ENCODE peak calls at places on chromosomes 1 and 21, in ten cellular contexts. One of them, this sample, is unnamed.

GRCh38 chr1:92038695-92039346 is 9.0 kb downstream of the EPHX4 start:
- DNase-seq in IMR-90: peak; percentile 35
- DNase-seq in nucleus accumbens: no peak
- DNase-seq in heart left ventricle: no peak
- DNase-seq in prostate gland: no peak
- DNase-seq in osteocyte: no peak
- DNase-seq in KG1: no peak
- DNase-seq in bronchial epithelial cell: no peak
- DNase-seq in stimulated activated CD4-positive, alpha-beta T cell treated with anti-CD3 and anti-CD28 coated beads, Interleukin-1b, Interleukin-23, amount 100 ng/mL, for 1 hour: no peak
- DNase-seq in CD8-positive, alpha-beta memory T cell: no peak
- DNase-seq in this sample: no peak

GRCh38 chr1:98405581-98406059 is 255.9 kb upstream of the SNX7 start:
- DNase-seq in IMR-90: no peak
- DNase-seq in nucleus accumbens: no peak
- DNase-seq in heart left ventricle: no peak
- DNase-seq in prostate gland: no peak
- DNase-seq in osteocyte: no peak
- DNase-seq in KG1: no peak
- DNase-seq in bronchial epithelial cell: no peak
- DNase-seq in stimulated activated CD4-positive, alpha-beta T cell treated with anti-CD3 and anti-CD28 coated beads, Interleukin-1b, Interleukin-23, amount 100 ng/mL, for 1 hour: no peak
- DNase-seq in CD8-positive, alpha-beta memory T cell: no peak
- DNase-seq in this sample: no peak

GRCh38 chr1:201396859-201397464 is 2.2 kb downstream of the LAD1 start:
- DNase-seq in IMR-90: no peak
- DNase-seq in nucleus accumbens: no peak
- DNase-seq in heart left ventricle: no peak
- DNase-seq in prostate gland: peak; percentile 71
- DNase-seq in osteocyte: no peak
- DNase-seq in KG1: no peak
- DNase-seq in bronchial epithelial cell: peak; percentile 93
- DNase-seq in stimulated activated CD4-positive, alpha-beta T cell treated with anti-CD3 and anti-CD28 coated beads, Interleukin-1b, Interleukin-23, amount 100 ng/mL, for 1 hour: no peak
- DNase-seq in CD8-positive, alpha-beta memory T cell: no peak
- DNase-seq in this sample: no peak

GRCh38 chr21:32389337-32390015 is 3.3 kb downstream of the URB1 start:
- DNase-seq in IMR-90: peak; percentile 51
- DNase-seq in nucleus accumbens: no peak
- DNase-seq in heart left ventricle: no peak
- DNase-seq in prostate gland: no peak
- DNase-seq in osteocyte: no peak
- DNase-seq in KG1: no peak
- DNase-seq in bronchial epithelial cell: no peak
- DNase-seq in stimulated activated CD4-positive, alpha-beta T cell treated with anti-CD3 and anti-CD28 coated beads, Interleukin-1b, Interleukin-23, amount 100 ng/mL, for 1 hour: no peak
- DNase-seq in CD8-positive, alpha-beta memory T cell: no peak
- DNase-seq in this sample: peak; percentile 60

GRCh38 chr1:183081402-183082110 is 58.3 kb downstream of the LAMC1 start:
- DNase-seq in IMR-90: no peak
- DNase-seq in nucleus accumbens: no peak
- DNase-seq in heart left ventricle: no peak
- DNase-seq in prostate gland: no peak
- DNase-seq in osteocyte: no peak
- DNase-seq in KG1: no peak
- DNase-seq in bronchial epithelial cell: no peak
- DNase-seq in stimulated activated CD4-positive, alpha-beta T cell treated with anti-CD3 and anti-CD28 coated beads, Interleukin-1b, Interleukin-23, amount 100 ng/mL, for 1 hour: no peak
- DNase-seq in CD8-positive, alpha-beta memory T cell: no peak
- DNase-seq in this sample: no peak

GRCh38 chr1:179091691-179092165 is 9.9 kb downstream of the TOR3A start:
- DNase-seq in IMR-90: peak; percentile 63
- DNase-seq in nucleus accumbens: no peak
- DNase-seq in heart left ventricle: peak; percentile 29
- DNase-seq in prostate gland: peak; percentile 39
- DNase-seq in osteocyte: no peak
- DNase-seq in KG1: no peak
- DNase-seq in bronchial epithelial cell: no peak
- DNase-seq in stimulated activated CD4-positive, alpha-beta T cell treated with anti-CD3 and anti-CD28 coated beads, Interleukin-1b, Interleukin-23, amount 100 ng/mL, for 1 hour: no peak
- DNase-seq in CD8-positive, alpha-beta memory T cell: no peak
- DNase-seq in this sample: peak; percentile 70

GRCh38 chr1:117237701-117238413 is 27.1 kb upstream of the VTCN1 start:
- DNase-seq in IMR-90: no peak
- DNase-seq in nucleus accumbens: no peak
- DNase-seq in heart left ventricle: no peak
- DNase-seq in prostate gland: no peak
- DNase-seq in osteocyte: peak; percentile 2
- DNase-seq in KG1: no peak
- DNase-seq in bronchial epithelial cell: peak; percentile 75
- DNase-seq in stimulated activated CD4-positive, alpha-beta T cell treated with anti-CD3 and anti-CD28 coated beads, Interleukin-1b, Interleukin-23, amount 100 ng/mL, for 1 hour: no peak
- DNase-seq in CD8-positive, alpha-beta memory T cell: no peak
- DNase-seq in this sample: peak; percentile 48

GRCh38 chr21:41170442-41170841 is 2.5 kb downstream of the BACE2 start:
- DNase-seq in IMR-90: peak; percentile 34
- DNase-seq in nucleus accumbens: no peak
- DNase-seq in heart left ventricle: peak; percentile 33
- DNase-seq in prostate gland: no peak
- DNase-seq in osteocyte: no peak
- DNase-seq in KG1: no peak
- DNase-seq in bronchial epithelial cell: peak; percentile 48
- DNase-seq in stimulated activated CD4-positive, alpha-beta T cell treated with anti-CD3 and anti-CD28 coated beads, Interleukin-1b, Interleukin-23, amount 100 ng/mL, for 1 hour: no peak
- DNase-seq in CD8-positive, alpha-beta memory T cell: no peak
- DNase-seq in this sample: peak; percentile 46

GRCh38 chr1:228376651-228377631 is 29.7 kb downstream of the TRIM11 start:
- DNase-seq in IMR-90: no peak
- DNase-seq in nucleus accumbens: no peak
- DNase-seq in heart left ventricle: no peak
- DNase-seq in prostate gland: no peak
- DNase-seq in osteocyte: no peak
- DNase-seq in KG1: no peak
- DNase-seq in bronchial epithelial cell: no peak
- DNase-seq in stimulated activated CD4-positive, alpha-beta T cell treated with anti-CD3 and anti-CD28 coated beads, Interleukin-1b, Interleukin-23, amount 100 ng/mL, for 1 hour: no peak
- DNase-seq in CD8-positive, alpha-beta memory T cell: no peak
- DNase-seq in this sample: no peak

GRCh38 chr21:26788783-26789182 is 56.4 kb downstream of the ADAMTS1 start:
- DNase-seq in IMR-90: peak; percentile 27
- DNase-seq in nucleus accumbens: no peak
- DNase-seq in heart left ventricle: peak; percentile 74
- DNase-seq in prostate gland: no peak
- DNase-seq in osteocyte: no peak
- DNase-seq in KG1: no peak
- DNase-seq in bronchial epithelial cell: no peak
- DNase-seq in stimulated activated CD4-positive, alpha-beta T cell treated with anti-CD3 and anti-CD28 coated beads, Interleukin-1b, Interleukin-23, amount 100 ng/mL, for 1 hour: no peak
- DNase-seq in CD8-positive, alpha-beta memory T cell: no peak
- DNase-seq in this sample: peak; percentile 56

GRCh38 chr1:37930246-37931142 is 16.4 kb downstream of the INPP5B start:
- DNase-seq in IMR-90: peak; percentile 13
- DNase-seq in nucleus accumbens: no peak
- DNase-seq in heart left ventricle: peak; percentile 41
- DNase-seq in prostate gland: peak; percentile 23
- DNase-seq in osteocyte: no peak
- DNase-seq in KG1: no peak
- DNase-seq in bronchial epithelial cell: peak; percentile 57
- DNase-seq in stimulated activated CD4-positive, alpha-beta T cell treated with anti-CD3 and anti-CD28 coated beads, Interleukin-1b, Interleukin-23, amount 100 ng/mL, for 1 hour: no peak
- DNase-seq in CD8-positive, alpha-beta memory T cell: peak; percentile 59
- DNase-seq in this sample: no peak

GRCh38 chr1:76583237-76583868 is 283.9 kb upstream of the ST6GALNAC5 start:
- DNase-seq in IMR-90: no peak
- DNase-seq in nucleus accumbens: no peak
- DNase-seq in heart left ventricle: no peak
- DNase-seq in prostate gland: no peak
- DNase-seq in osteocyte: no peak
- DNase-seq in KG1: no peak
- DNase-seq in bronchial epithelial cell: no peak
- DNase-seq in stimulated activated CD4-positive, alpha-beta T cell treated with anti-CD3 and anti-CD28 coated beads, Interleukin-1b, Interleukin-23, amount 100 ng/mL, for 1 hour: no peak
- DNase-seq in CD8-positive, alpha-beta memory T cell: no peak
- DNase-seq in this sample: no peak

This sample was measured in fibroblast of mammary gland.